ENCODE peak calls at places on chromosome 18, in five cellular contexts. One of them, this sample, is unnamed.

GRCh38 chr18:70454705-70455322 is 166.0 kb downstream of the SOCS6 start:
- DNase-seq in fibroblast of mammary gland: peak
- DNase-seq in astrocyte of the cerebellum: peak
- DNase-seq in mucosa of descending colon: peak
- DNase-seq in colonic mucosa: peak
- DNase-seq in this sample: peak

GRCh38 chr18:23921716-23922285 is 92.8 kb upstream of the TTC39C start:
- DNase-seq in fibroblast of mammary gland: no peak
- DNase-seq in astrocyte of the cerebellum: no peak
- DNase-seq in mucosa of descending colon: no peak
- DNase-seq in colonic mucosa: no peak
- DNase-seq in this sample: no peak

GRCh38 chr18:80163183-80163582 is 54.1 kb downstream of the ADNP2 start:
- DNase-seq in fibroblast of mammary gland: no peak
- DNase-seq in astrocyte of the cerebellum: no peak
- DNase-seq in mucosa of descending colon: no peak
- DNase-seq in colonic mucosa: no peak
- DNase-seq in this sample: no peak

GRCh38 chr18:8559612-8560011 is 49.6 kb upstream of the RAB12 start:
- DNase-seq in fibroblast of mammary gland: peak
- DNase-seq in astrocyte of the cerebellum: no peak
- DNase-seq in mucosa of descending colon: no peak
- DNase-seq in colonic mucosa: no peak
- DNase-seq in this sample: no peak

GRCh38 chr18:67525328-67526110 is 9.0 kb upstream of the DSEL start:
- DNase-seq in fibroblast of mammary gland: peak
- DNase-seq in astrocyte of the cerebellum: peak
- DNase-seq in mucosa of descending colon: peak
- DNase-seq in colonic mucosa: peak
- DNase-seq in this sample: peak

GRCh38 chr18:59839931-59840685 is 59.7 kb upstream of the PMAIP1 start:
- DNase-seq in fibroblast of mammary gland: no peak
- DNase-seq in astrocyte of the cerebellum: no peak
- DNase-seq in mucosa of descending colon: no peak
- DNase-seq in colonic mucosa: no peak
- DNase-seq in this sample: no peak

GRCh38 chr18:12245793-12246135 is 8.4 kb upstream of the CIDEA start:
- DNase-seq in fibroblast of mammary gland: no peak
- DNase-seq in astrocyte of the cerebellum: no peak
- DNase-seq in mucosa of descending colon: no peak
- DNase-seq in colonic mucosa: no peak
- DNase-seq in this sample: no peak

GRCh38 chr18:70469916-70470315 is 181.1 kb downstream of the SOCS6 start:
- DNase-seq in fibroblast of mammary gland: no peak
- DNase-seq in astrocyte of the cerebellum: peak
- DNase-seq in mucosa of descending colon: peak
- DNase-seq in colonic mucosa: no peak
- DNase-seq in this sample: no peak

GRCh38 chr18:58061349-58061748 is 17.3 kb downstream of the NEDD4L start:
- DNase-seq in fibroblast of mammary gland: no peak
- DNase-seq in astrocyte of the cerebellum: no peak
- DNase-seq in mucosa of descending colon: no peak
- DNase-seq in colonic mucosa: no peak
- DNase-seq in this sample: no peak

GRCh38 chr18:58069104-58069503 is 25.1 kb downstream of the NEDD4L start:
- DNase-seq in fibroblast of mammary gland: no peak
- DNase-seq in astrocyte of the cerebellum: no peak
- DNase-seq in mucosa of descending colon: no peak
- DNase-seq in colonic mucosa: no peak
- DNase-seq in this sample: no peak

GRCh38 chr18:58060254-58060653 is 16.2 kb downstream of the NEDD4L start:
- DNase-seq in fibroblast of mammary gland: no peak
- DNase-seq in astrocyte of the cerebellum: no peak
- DNase-seq in mucosa of descending colon: no peak
- DNase-seq in colonic mucosa: no peak
- DNase-seq in this sample: no peak

GRCh38 chr18:58067611-58068010 is 23.6 kb downstream of the NEDD4L start:
- DNase-seq in fibroblast of mammary gland: no peak
- DNase-seq in astrocyte of the cerebellum: no peak
- DNase-seq in mucosa of descending colon: no peak
- DNase-seq in colonic mucosa: no peak
- DNase-seq in this sample: no peak

DNA sequence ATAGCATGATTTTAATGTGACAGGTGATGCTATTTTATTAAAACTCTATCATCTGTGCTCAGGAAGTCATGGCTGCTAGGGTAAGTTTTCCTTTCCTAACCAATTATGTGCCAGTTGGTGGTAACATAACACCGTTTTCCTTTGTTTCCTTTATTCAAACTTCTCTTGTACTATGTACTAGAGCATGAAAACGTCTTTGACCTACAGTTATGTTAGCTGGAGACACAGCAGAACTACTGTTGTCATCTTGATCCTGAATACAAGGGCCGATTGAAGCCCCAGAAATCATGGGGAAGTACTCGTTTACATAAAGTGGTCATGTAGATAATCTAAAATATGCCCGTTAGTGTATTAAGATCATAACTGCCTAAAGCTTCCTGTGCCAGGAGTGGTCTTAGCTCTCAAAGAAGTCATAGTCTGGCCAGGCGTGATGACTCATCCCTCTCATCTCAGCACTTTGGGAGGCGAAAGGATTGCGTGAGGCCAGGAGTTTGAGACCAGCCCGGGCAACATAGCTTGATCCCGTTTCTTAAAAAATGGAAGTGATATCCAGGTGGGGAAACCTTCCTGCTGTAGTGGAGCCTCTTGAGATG is 20.5 kb downstream of the NEDD4L start:
- DNase-seq in fibroblast of mammary gland: no peak
- DNase-seq in astrocyte of the cerebellum: no peak
- DNase-seq in mucosa of descending colon: no peak
- DNase-seq in colonic mucosa: no peak
- DNase-seq in this sample: no peak
- H3K4me3 ChIP-seq in fibroblast of mammary gland: no peak
- H3K4me3 ChIP-seq in astrocyte of the cerebellum: no peak
- H3K4me3 ChIP-seq in mucosa of descending colon: no peak
- H3K4me3 ChIP-seq in colonic mucosa: no peak
- H3K4me3 ChIP-seq in this sample: no peak

GRCh38 chr18:26640541-26640940 is 92.2 kb upstream of the KCTD1 start:
- DNase-seq in fibroblast of mammary gland: no peak
- DNase-seq in astrocyte of the cerebellum: no peak
- DNase-seq in mucosa of descending colon: no peak
- DNase-seq in colonic mucosa: no peak
- DNase-seq in this sample: no peak
- TF ChIP-seq CTCF in fibroblast of mammary gland: no peak
- TF ChIP-seq CTCF in astrocyte of the cerebellum: no peak
- TF ChIP-seq CTCF in mucosa of descending colon: no peak
- TF ChIP-seq CTCF in colonic mucosa: no peak
- TF ChIP-seq CTCF in this sample: no peak

GRCh38 chr18:75034937-75035336 is 174.0 kb downstream of the PTGR3 start:
- DNase-seq in fibroblast of mammary gland: no peak
- DNase-seq in astrocyte of the cerebellum: no peak
- DNase-seq in mucosa of descending colon: no peak
- DNase-seq in colonic mucosa: no peak
- DNase-seq in this sample: no peak

GRCh38 chr18:75041586-75041985 is 167.4 kb downstream of the PTGR3 start:
- DNase-seq in fibroblast of mammary gland: peak
- DNase-seq in astrocyte of the cerebellum: peak
- DNase-seq in mucosa of descending colon: peak
- DNase-seq in colonic mucosa: no peak
- DNase-seq in this sample: peak

GRCh38 chr18:75033516-75033915 is 175.4 kb downstream of the PTGR3 start:
- DNase-seq in fibroblast of mammary gland: no peak
- DNase-seq in astrocyte of the cerebellum: no peak
- DNase-seq in mucosa of descending colon: no peak
- DNase-seq in colonic mucosa: no peak
- DNase-seq in this sample: no peak

GRCh38 chr18:75035944-75036343 is 173.0 kb downstream of the PTGR3 start:
- DNase-seq in fibroblast of mammary gland: no peak
- DNase-seq in astrocyte of the cerebellum: no peak
- DNase-seq in mucosa of descending colon: no peak
- DNase-seq in colonic mucosa: no peak
- DNase-seq in this sample: no peak

GRCh38 chr18:75036941-75037516 is 171.9 kb downstream of the PTGR3 start:
- DNase-seq in fibroblast of mammary gland: no peak
- DNase-seq in astrocyte of the cerebellum: no peak
- DNase-seq in mucosa of descending colon: no peak
- DNase-seq in colonic mucosa: no peak
- DNase-seq in this sample: peak
- H3K4me3 ChIP-seq in fibroblast of mammary gland: no peak
- H3K4me3 ChIP-seq in astrocyte of the cerebellum: no peak
- H3K4me3 ChIP-seq in mucosa of descending colon: no peak
- H3K4me3 ChIP-seq in colonic mucosa: no peak
- H3K4me3 ChIP-seq in this sample: no peak

GRCh38 chr18:35497334-35498197 is at the start of gene INO80C:
- DNase-seq in fibroblast of mammary gland: peak
- DNase-seq in astrocyte of the cerebellum: peak
- DNase-seq in mucosa of descending colon: peak
- DNase-seq in colonic mucosa: peak
- DNase-seq in this sample: peak
- TF ChIP-seq CTCF in fibroblast of mammary gland: no peak
- TF ChIP-seq CTCF in astrocyte of the cerebellum: no peak
- TF ChIP-seq CTCF in mucosa of descending colon: no peak
- TF ChIP-seq CTCF in colonic mucosa: no peak
- TF ChIP-seq CTCF in this sample: no peak

GRCh38 chr18:22705328-22705727 is 227.8 kb upstream of the RBBP8 start:
- DNase-seq in fibroblast of mammary gland: peak
- DNase-seq in astrocyte of the cerebellum: peak
- DNase-seq in mucosa of descending colon: no peak
- DNase-seq in colonic mucosa: no peak
- DNase-seq in this sample: peak

GRCh38 chr18:22713511-22713910 is 219.6 kb upstream of the RBBP8 start:
- DNase-seq in fibroblast of mammary gland: no peak
- DNase-seq in astrocyte of the cerebellum: no peak
- DNase-seq in mucosa of descending colon: no peak
- DNase-seq in colonic mucosa: no peak
- DNase-seq in this sample: peak

GRCh38 chr18:22711381-22711717 is 221.8 kb upstream of the RBBP8 start:
- DNase-seq in fibroblast of mammary gland: no peak
- DNase-seq in astrocyte of the cerebellum: no peak
- DNase-seq in mucosa of descending colon: no peak
- DNase-seq in colonic mucosa: no peak
- DNase-seq in this sample: peak

GRCh38 chr18:22709288-22710060 is 223.7 kb upstream of the RBBP8 start:
- DNase-seq in fibroblast of mammary gland: peak
- DNase-seq in astrocyte of the cerebellum: no peak
- DNase-seq in mucosa of descending colon: no peak
- DNase-seq in colonic mucosa: no peak
- DNase-seq in this sample: peak

GRCh38 chr18:22710628-22711380 is 222.3 kb upstream of the RBBP8 start:
- DNase-seq in fibroblast of mammary gland: peak
- DNase-seq in astrocyte of the cerebellum: no peak
- DNase-seq in mucosa of descending colon: peak
- DNase-seq in colonic mucosa: peak
- DNase-seq in this sample: peak
- H3K4me3 ChIP-seq in fibroblast of mammary gland: peak
- H3K4me3 ChIP-seq in astrocyte of the cerebellum: peak
- H3K4me3 ChIP-seq in mucosa of descending colon: no peak
- H3K4me3 ChIP-seq in colonic mucosa: peak
- H3K4me3 ChIP-seq in this sample: peak

GRCh38 chr18:51668101-51668500 is 470.6 kb upstream of the MEX3C start:
- DNase-seq in fibroblast of mammary gland: peak
- DNase-seq in astrocyte of the cerebellum: peak
- DNase-seq in mucosa of descending colon: peak
- DNase-seq in colonic mucosa: peak
- DNase-seq in this sample: peak
- TF ChIP-seq CTCF in fibroblast of mammary gland: peak
- TF ChIP-seq CTCF in astrocyte of the cerebellum: peak
- TF ChIP-seq CTCF in mucosa of descending colon: peak
- TF ChIP-seq CTCF in colonic mucosa: peak
- TF ChIP-seq CTCF in this sample: peak

GRCh38 chr18:41744664-41745063 is 210.4 kb upstream of the PIK3C3 start:
- DNase-seq in fibroblast of mammary gland: no peak
- DNase-seq in astrocyte of the cerebellum: no peak
- DNase-seq in mucosa of descending colon: no peak
- DNase-seq in colonic mucosa: no peak
- DNase-seq in this sample: peak

GRCh38 chr18:41751161-41751560 is 203.9 kb upstream of the PIK3C3 start:
- DNase-seq in fibroblast of mammary gland: no peak
- DNase-seq in astrocyte of the cerebellum: no peak
- DNase-seq in mucosa of descending colon: no peak
- DNase-seq in colonic mucosa: no peak
- DNase-seq in this sample: no peak

GRCh38 chr18:41747723-41748242 is 207.3 kb upstream of the PIK3C3 start:
- DNase-seq in fibroblast of mammary gland: no peak
- DNase-seq in astrocyte of the cerebellum: no peak
- DNase-seq in mucosa of descending colon: no peak
- DNase-seq in colonic mucosa: no peak
- DNase-seq in this sample: no peak

GRCh38 chr18:41745166-41746049 is 209.6 kb upstream of the PIK3C3 start:
- DNase-seq in fibroblast of mammary gland: peak
- DNase-seq in astrocyte of the cerebellum: peak
- DNase-seq in mucosa of descending colon: peak
- DNase-seq in colonic mucosa: peak
- DNase-seq in this sample: peak
- H3K4me3 ChIP-seq in fibroblast of mammary gland: no peak
- H3K4me3 ChIP-seq in astrocyte of the cerebellum: no peak
- H3K4me3 ChIP-seq in mucosa of descending colon: no peak
- H3K4me3 ChIP-seq in colonic mucosa: no peak
- H3K4me3 ChIP-seq in this sample: no peak